ENCODE peak calls at places on chromosome 10, in ten cellular contexts. C, F, P, U, A, B, K, Z, L and X are unnamed samples.

GRCh38 chr10:131926253-131926652 is 25.4 kb downstream of the PPP2R2D start:
- DNase-seq in A (no peak), U (no peak), C (no peak), F (no peak), P (no peak), L (no peak), B (no peak), K (no peak), Z (no peak), X (no peak)

GRCh38 chr10:81021428-81022129 is 483.9 kb downstream of the SH2D4B start:
- DNase-seq in B (no peak), Z (no peak), L (no peak), F (no peak), P (no peak), C (no peak), U (no peak), K (no peak), A (no peak), X (no peak)

GRCh38 chr10:77378950-77379349 is 258.7 kb downstream of the KCNMA1 start:
- DNase-seq in B (no peak), K (no peak), F (no peak), U (no peak), A (no peak), L (no peak), Z (no peak), C (no peak), P (no peak), X (no peak)

GRCh38 chr10:30687698-30688213 is 58.2 kb upstream of the LYZL2 start:
- DNase-seq in Z (peak), P (peak), L (peak), B (peak), F (peak), A (peak), U (peak), C (peak), K (peak), X (peak)

GRCh38 chr10:481636-482035 is 207.8 kb downstream of the DIP2C start:
- DNase-seq in A (no peak), L (no peak), F (no peak), C (no peak), K (no peak), B (no peak), P (no peak), Z (no peak), U (no peak), X (no peak)

GRCh38 chr10:44925224-44925623 is 14.1 kb downstream of the TMEM72 start:
- DNase-seq in K (no peak), U (no peak), F (peak), B (no peak), L (no peak), Z (no peak), P (no peak), A (peak), C (peak), X (peak)

GRCh38 chr10:90592903-90593302 is 264.9 kb downstream of the HTR7 start:
- DNase-seq in Z (peak), K (peak), U (no peak), B (peak), P (no peak), F (peak), L (peak), A (peak), C (peak), X (peak)

GRCh38 chr10:85012305-85012704 is 683.9 kb downstream of the CCSER2 start:
- DNase-seq in F (no peak), C (no peak), P (no peak), K (no peak), L (no peak), A (no peak), B (peak), U (no peak), Z (no peak), X (no peak)

GRCh38 chr10:90738885-90739284 is 119.0 kb downstream of the HTR7 start:
- DNase-seq in P (no peak), C (no peak), U (no peak), F (no peak), K (no peak), Z (no peak), A (no peak), L (no peak), B (no peak), X (no peak)

GRCh38 chr10:99782447-99783286 is at the start of gene ABCC2:
- DNase-seq in L (no peak), F (no peak), A (no peak), K (no peak), U (no peak), B (peak), P (no peak), C (peak), Z (no peak), X (peak)

GRCh38 chr10:28202941-28203352 is 99.9 kb downstream of the MPP7 start:
- DNase-seq in P (no peak), B (no peak), L (no peak), Z (peak), F (no peak), C (no peak), A (no peak), U (no peak), K (no peak), X (no peak)

GRCh38 chr10:10542368-10542961 is 475.2 kb upstream of the CELF2 start:
- DNase-seq in F (no peak), C (no peak), A (no peak), L (no peak), P (no peak), B (no peak), U (no peak), K (no peak), Z (no peak), X (no peak)

GRCh38 chr10:93745411-93746065 is 12.2 kb upstream of the LGI1 start:
- DNase-seq in C (peak), Z (peak), U (no peak), K (peak), A (peak), L (no peak), F (no peak), B (no peak), P (no peak), X (no peak)

GRCh38 chr10:69086131-69086530 is 1.8 kb upstream of the SRGN start:
- DNase-seq in A (no peak), U (no peak), P (no peak), L (no peak), C (no peak), K (peak), B (no peak), Z (no peak), F (no peak), X (no peak)

GRCh38 chr10:112951349-112952281 is 1.6 kb downstream of the TCF7L2 start:
- DNase-seq in L (no peak), Z (peak), B (peak), P (peak), A (peak), U (peak), C (peak), K (peak), F (no peak), X (peak)

GRCh38 chr10:5515948-5516761 is 8.6 kb upstream of the CALML3 start:
- DNase-seq in C (peak), U (no peak), L (no peak), Z (no peak), A (no peak), B (no peak), F (no peak), P (no peak), K (no peak), X (no peak)

GRCh38 chr10:43344051-43344450 is 27.4 kb upstream of the FXYD4 start:
- DNase-seq in P (no peak), Z (peak), C (no peak), K (no peak), F (no peak), B (no peak), L (no peak), A (no peak), U (no peak), X (no peak)

GRCh38 chr10:78906734-78907385 is 161.9 kb upstream of the ZMIZ1 start:
- DNase-seq in B (no peak), P (peak), K (no peak), F (no peak), U (no peak), Z (no peak), L (no peak), C (no peak), A (no peak), X (no peak)

GRCh38 chr10:47207280-47207613 is 92.8 kb upstream of the GDF10 start:
- DNase-seq in A (no peak), B (no peak), P (no peak), L (no peak), Z (no peak), K (peak), F (no peak), C (no peak), U (no peak), X (peak)

GRCh38 chr10:77350711-77351119 is 286.9 kb downstream of the KCNMA1 start:
- DNase-seq in L (no peak), K (peak), Z (peak), C (no peak), A (no peak), B (peak), F (no peak), U (no peak), P (peak), X (peak)

GRCh38 chr10:70672165-70672992 is at the start of gene ADAMTS14:
- DNase-seq in U (peak), B (no peak), L (no peak), A (no peak), C (peak), Z (peak), K (peak), P (no peak), F (no peak), X (peak)

GRCh38 chr10:11429439-11430052 is 181.9 kb downstream of the USP6NL start:
- DNase-seq in C (no peak), B (no peak), L (no peak), A (no peak), U (no peak), P (no peak), F (no peak), Z (peak), K (no peak), X (no peak)

GRCh38 chr10:130747946-130748345 is 563.6 kb downstream of the TCERG1L start:
- DNase-seq in A (no peak), U (no peak), P (peak), B (no peak), K (no peak), L (no peak), F (no peak), Z (no peak), C (no peak), X (no peak)